ENCODE peak calls at places on chromosomes 12 and 14, in eight cellular contexts. F is NCI-H2081, Z is GM10248, G is lung, P is dermis microvascular lymphatic vessel endothelial cell, V is mammary epithelial cell, A is HAP-1, O is psoas muscle. D is an unnamed sample.

GRCh38 chr14:31943861-31944255 is 133.2 kb upstream of the ARHGAP5 start:
- DNase-seq in O (no peak), Z (no peak), A (no peak), V (no peak), G (no peak), F (no peak), P (no peak), D (no peak)

GRCh38 chr12:102980350-102980749 is 22.9 kb downstream of the ASCL1 start:
- DNase-seq in O (no peak), Z (no peak), P (no peak), F (no peak), G (no peak), V (no peak), A (no peak), D (no peak)

GRCh38 chr14:91257328-91258020 is 13.0 kb upstream of the GPR68 start:
- DNase-seq in Z (no peak), A (no peak), O (peak), V (no peak), F (no peak), P (no peak), G (no peak), D (no peak)

GRCh38 chr12:2244013-2244861 is 191.4 kb downstream of the CACNA1C start:
- DNase-seq in O (no peak), G (no peak), A (no peak), Z (no peak), F (peak), V (peak), P (no peak), D (no peak)

GRCh38 chr14:21268612-21269251 is 510 bp downstream of the HNRNPC start:
- DNase-seq in O (peak), V (peak), Z (no peak), F (peak), P (peak), A (peak), G (no peak), D (peak)

GRCh38 chr12:110281549-110282342 is 699 bp downstream of the ATP2A2 start:
- DNase-seq in V (peak), Z (peak), O (peak), F (no peak), A (peak), P (peak), G (peak), D (peak)

GRCh38 chr12:25623816-25624215 is 70.7 kb upstream of the LMNTD1 start:
- DNase-seq in G (no peak), V (peak), Z (no peak), P (no peak), A (no peak), O (no peak), F (no peak), D (no peak)

GRCh38 chr12:18861287-18861858 is 123.5 kb downstream of the CAPZA3 start:
- DNase-seq in F (peak), P (peak), V (peak), O (no peak), Z (no peak), G (no peak), A (no peak), D (no peak)

GRCh38 chr12:120597861-120598260 is 16.7 kb upstream of the POP5 start:
- DNase-seq in A (no peak), P (no peak), G (no peak), F (no peak), Z (no peak), V (no peak), O (no peak), D (no peak)

GRCh38 chr14:59852350-59852749 is 18.2 kb downstream of the RTN1 start:
- DNase-seq in A (no peak), V (no peak), P (no peak), Z (no peak), O (no peak), G (no peak), F (peak), D (no peak)

GRCh38 chr12:64088431-64089349 is 133.4 kb downstream of the KICS2 start:
- DNase-seq in F (peak), P (peak), Z (no peak), V (peak), G (peak), O (no peak), A (peak), D (peak)

GRCh38 chr12:66500841-66501240 is 178.0 kb downstream of the GRIP1 start:
- DNase-seq in A (no peak), F (no peak), G (no peak), O (no peak), V (no peak), Z (peak), P (no peak), D (no peak)

GRCh38 chr12:57989837-57990236 is 48.5 kb downstream of the ATP23 start:
- DNase-seq in F (no peak), A (no peak), G (no peak), V (no peak), Z (no peak), P (no peak), O (no peak), D (no peak)

GRCh38 chr12:54215990-54216579 is 27.3 kb upstream of the SMUG1 start:
- DNase-seq in P (no peak), G (no peak), V (no peak), A (no peak), O (no peak), Z (no peak), F (no peak), D (no peak)

GRCh38 chr14:69097974-69098373 is 54.9 kb downstream of the DCAF5 start:
- DNase-seq in A (no peak), F (no peak), V (no peak), O (no peak), G (no peak), Z (no peak), P (no peak), D (no peak)

GRCh38 chr14:36229262-36229661 is 52.7 kb upstream of the PTCSC3 start:
- DNase-seq in V (no peak), O (no peak), F (no peak), A (peak), G (no peak), Z (no peak), P (peak), D (no peak)

GRCh38 chr14:69135133-69135532 is 17.8 kb downstream of the DCAF5 start:
- DNase-seq in F (peak), G (no peak), P (no peak), A (no peak), V (no peak), Z (no peak), O (no peak), D (no peak)

GRCh38 chr12:22014783-22015144 is 31.3 kb upstream of the CMAS start:
- DNase-seq in V (no peak), O (no peak), P (peak), A (no peak), F (no peak), Z (no peak), G (no peak), D (no peak)

GRCh38 chr12:27261866-27262265 is 17.8 kb downstream of the STK38L start:
- DNase-seq in O (no peak), F (no peak), P (peak), Z (no peak), V (no peak), G (no peak), A (no peak), D (no peak)

GRCh38 chr12:131775124-131775903 is 52.9 kb upstream of the MMP17 start:
- DNase-seq in F (no peak), O (no peak), Z (no peak), V (peak), P (no peak), G (no peak), A (no peak), D (no peak)

GRCh38 chr12:31219521-31219920 is 106.4 kb downstream of the SINHCAF start:
- DNase-seq in G (no peak), F (no peak), A (no peak), P (no peak), V (no peak), O (no peak), Z (no peak), D (no peak)

GRCh38 chr12:122880668-122881067 is 15.3 kb downstream of the VPS37B start:
- DNase-seq in Z (no peak), O (no peak), V (no peak), G (no peak), A (no peak), P (peak), F (peak), D (no peak)